ENCODE peak calls at places on chromosomes 2 and 18, in seven cellular contexts. K is type B pancreatic cell, L is astrocyte of the spinal cord, R is lung, P is AG10803, M is fibroblast of the aortic adventitia, C is GM12865. J is an unnamed sample.

GRCh38 chr2:74548919-74549684 is 4.6 kb downstream of the LOXL3 start:
- DNase-seq in L (peak; percentile 32), C (peak; percentile 65), P (peak; percentile 40), K (no peak), M (no peak), R (peak; percentile 50), J (no peak)

GRCh38 chr2:42828487-42829416 is 36.4 kb upstream of the HAAO start:
- DNase-seq in R (peak; percentile 65), C (peak; percentile 80), P (peak; percentile 66), L (peak; percentile 67), M (peak; percentile 85), K (peak; percentile 83), J (no peak)

GRCh38 chr18:32349728-32350395 is 120.8 kb downstream of the GAREM1 start:
- DNase-seq in M (peak; percentile 98), L (peak; percentile 98), R (peak; percentile 76), P (peak; percentile 91), K (no peak), C (no peak), J (peak; percentile 79)

GRCh38 chr2:111930404-111930803 is 32.0 kb downstream of the MERTK start:
- DNase-seq in M (no peak), K (no peak), C (no peak), R (no peak), P (no peak), L (no peak), J (no peak)

GRCh38 chr2:41698787-41699422 is 348.9 kb upstream of the PKDCC start:
- DNase-seq in C (peak; percentile 41), L (peak; percentile 19), M (peak; percentile 37), P (no peak), K (no peak), R (no peak), J (no peak)

GRCh38 chr2:86807462-86808275 is 17.0 kb upstream of the CD8A start:
- DNase-seq in R (no peak), L (peak; percentile 23), M (peak; percentile 10), C (peak; percentile 32), K (no peak), P (no peak), J (no peak)

GRCh38 chr18:36296591-36297418 is 708 bp upstream of the FHOD3 start:
- DNase-seq in L (peak; percentile 83), R (peak; percentile 36), K (peak; percentile 83), P (peak; percentile 87), C (peak; percentile 68), M (peak; percentile 82), J (peak; percentile 66)

GRCh38 chr2:127810156-127810636 is 775 bp downstream of the WDR33 start:
- DNase-seq in C (no peak), L (no peak), M (no peak), P (peak; percentile 21), R (no peak), K (no peak), J (no peak)

GRCh38 chr2:162967826-162968225 is 129.3 kb upstream of the KCNH7 start:
- DNase-seq in K (no peak), P (no peak), C (no peak), M (no peak), R (no peak), L (no peak), J (no peak)

GRCh38 chr2:179454443-179455218 is 190.0 kb upstream of the SESTD1 start:
- DNase-seq in R (no peak), K (no peak), M (peak; percentile 86), L (peak; percentile 95), P (peak; percentile 88), C (no peak), J (no peak)

GRCh38 chr2:182499706-182500470 is 73.1 kb upstream of the PDE1A start:
- DNase-seq in L (no peak), M (peak; percentile 23), P (no peak), R (no peak), C (no peak), K (no peak), J (no peak)

GRCh38 chr2:215435261-215435808 is 533 bp downstream of the FN1 start:
- DNase-seq in K (peak; percentile 72), L (no peak), R (peak; percentile 32), M (peak; percentile 50), P (no peak), C (no peak), J (no peak)

GRCh38 chr2:38947241-38948239 is 57.9 kb downstream of the ARHGEF33 start:
- DNase-seq in K (no peak), R (peak; percentile 69), C (peak; percentile 86), M (peak; percentile 76), P (peak; percentile 64), L (peak; percentile 70), J (peak; percentile 29)

GRCh38 chr2:173432049-173432754 is 77.5 kb downstream of the CDCA7 start:
- DNase-seq in M (no peak), L (peak; percentile 19), C (no peak), R (no peak), K (no peak), P (no peak), J (no peak)

GRCh38 chr2:231118122-231118942 is 6.5 kb downstream of the HTR2B start:
- DNase-seq in P (no peak), C (peak; percentile 7), R (no peak), M (no peak), L (no peak), K (no peak), J (no peak)

GRCh38 chr18:57431512-57432080 is 3.6 kb upstream of the ONECUT2 start:
- DNase-seq in R (no peak), K (no peak), L (no peak), M (no peak), C (no peak), P (no peak), J (no peak)

GRCh38 chr2:115443550-115444185 is 1001.2 kb downstream of the DPP10 start:
- DNase-seq in M (no peak), K (no peak), L (no peak), P (no peak), R (no peak), C (no peak), J (no peak)

GRCh38 chr2:84038866-84039265 is 420.2 kb downstream of the SUCLG1 start:
- DNase-seq in C (no peak), L (no peak), P (no peak), R (no peak), M (no peak), K (no peak), J (no peak)

GRCh38 chr2:207716061-207716460 is 4.6 kb downstream of the CCNYL1 start:
- DNase-seq in P (no peak), M (no peak), K (no peak), C (no peak), R (no peak), L (no peak), J (no peak)
- TF ChIP-seq CTCF in P (no peak), M (no peak), K (no peak), C (no peak), R (no peak), L (no peak), J (no peak)

GRCh38 chr18:45353530-45353929 is 261.7 kb upstream of the SLC14A2 start:
- DNase-seq in M (no peak), P (peak; percentile 29), K (no peak), R (no peak), C (no peak), L (no peak), J (no peak)

GRCh38 chr18:45357681-45358470 is 257.4 kb upstream of the SLC14A2 start:
- DNase-seq in R (no peak), M (peak; percentile 48), P (peak; percentile 62), K (no peak), C (no peak), L (no peak), J (no peak)

GRCh38 chr18:45352874-45353273 is 262.4 kb upstream of the SLC14A2 start:
- DNase-seq in C (no peak), P (no peak), L (no peak), K (no peak), R (no peak), M (no peak), J (no peak)

GRCh38 chr18:45359275-45360009 is 255.8 kb upstream of the SLC14A2 start:
- DNase-seq in K (no peak), M (no peak), L (no peak), C (no peak), R (no peak), P (no peak), J (no peak)

GRCh38 chr18:45355944-45356520 is 259.2 kb upstream of the SLC14A2 start:
- DNase-seq in R (no peak), L (no peak), P (no peak), C (peak; percentile 19), M (no peak), K (no peak), J (no peak)
- TF ChIP-seq CTCF in R (no peak), L (no peak), P (no peak), C (no peak), M (no peak), K (peak; percentile 28), J (no peak)

GRCh38 chr2:120032297-120032696 is 19.4 kb downstream of the EPB41L5 start:
- DNase-seq in L (no peak), P (no peak), M (no peak), C (no peak), K (no peak), R (no peak), J (no peak)

GRCh38 chr2:120028795-120029194 is 15.9 kb downstream of the EPB41L5 start:
- DNase-seq in C (no peak), R (no peak), K (no peak), L (no peak), M (no peak), P (no peak), J (no peak)

GRCh38 chr2:120029672-120030640 is 17.1 kb downstream of the EPB41L5 start:
- DNase-seq in M (peak; percentile 8), K (no peak), C (no peak), R (no peak), L (no peak), P (peak; percentile 60), J (no peak)

DNA sequence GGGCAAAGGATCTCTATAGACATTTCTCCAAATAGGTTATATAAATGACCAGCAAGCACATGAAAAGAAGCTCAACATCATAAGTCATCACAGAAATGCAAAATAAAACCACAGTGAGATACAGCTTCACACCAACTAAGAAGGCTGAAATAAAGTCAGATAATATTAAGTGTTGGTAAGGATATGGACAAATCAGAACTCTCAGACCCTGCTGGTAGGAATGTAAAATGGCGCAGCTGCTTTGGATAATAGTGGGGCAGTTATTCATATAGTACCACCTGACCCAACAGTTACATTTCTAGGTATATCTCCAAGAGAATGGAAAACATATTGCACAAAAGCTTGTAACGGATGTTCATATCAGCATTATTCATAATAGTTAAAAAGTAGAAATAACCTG is 14.0 kb downstream of the EPB41L5 start:
- DNase-seq in K (no peak), L (no peak), P (no peak), M (no peak), R (no peak), C (no peak), J (no peak)
- TF ChIP-seq CTCF in K (peak; percentile 64), L (no peak), P (peak; percentile 12), M (peak; percentile 32), R (no peak), C (no peak), J (peak; percentile 4)

GRCh38 chr2:65688166-65688886 is 255.9 kb upstream of the SPRED2 start:
- DNase-seq in C (no peak), P (no peak), K (no peak), L (no peak), R (no peak), M (no peak), J (no peak)

GRCh38 chr2:65691816-65692215 is 259.4 kb upstream of the SPRED2 start:
- DNase-seq in L (no peak), P (no peak), R (no peak), C (no peak), K (no peak), M (no peak), J (no peak)

GRCh38 chr2:65687614-65688013 is 255.2 kb upstream of the SPRED2 start:
- DNase-seq in K (no peak), P (no peak), C (no peak), M (no peak), L (no peak), R (no peak), J (no peak)

GRCh38 chr2:65681503-65681902 is 249.1 kb upstream of the SPRED2 start:
- DNase-seq in C (no peak), M (no peak), R (no peak), K (no peak), P (no peak), L (no peak), J (no peak)

GRCh38 chr2:65686928-65687521 is 254.6 kb upstream of the SPRED2 start:
- DNase-seq in R (no peak), C (no peak), K (no peak), P (no peak), M (no peak), L (no peak), J (no peak)
- TF ChIP-seq CTCF in R (no peak), C (no peak), K (peak; percentile 19), P (no peak), M (no peak), L (no peak), J (no peak)